ENCODE peak calls at places on chromosomes 12 and 14, in nine cellular contexts. One of them, this sample, is unnamed.

GRCh38 chr14:39219075-39219499 is 14.6 kb upstream of the MIA2 start:
- DNase-seq in fibroblast of lung: no peak
- DNase-seq in tibial artery: no peak
- DNase-seq in RWPE2: no peak
- DNase-seq in OCI-LY7: peak; percentile 3
- DNase-seq in CD4-positive, alpha-beta memory T cell: no peak
- DNase-seq in PC-9: peak; percentile 41
- DNase-seq in right cardiac atrium: no peak
- DNase-seq in Panc1: no peak
- DNase-seq in this sample: no peak

GRCh38 chr12:23950775-23951391 is 1.4 kb upstream of the SOX5 start:
- DNase-seq in PC-9: no peak
- DNase-seq in Panc1: no peak
- DNase-seq in OCI-LY7: no peak
- DNase-seq in RWPE2: no peak
- DNase-seq in fibroblast of lung: peak; percentile 50
- DNase-seq in CD4-positive, alpha-beta memory T cell: no peak
- DNase-seq in tibial artery: no peak
- DNase-seq in right cardiac atrium: peak; percentile 46
- DNase-seq in this sample: no peak

GRCh38 chr12:57235012-57235727 is 5.7 kb downstream of the SHMT2 start:
- DNase-seq in PC-9: no peak
- DNase-seq in CD4-positive, alpha-beta memory T cell: no peak
- DNase-seq in OCI-LY7: no peak
- DNase-seq in RWPE2: peak; percentile 62
- DNase-seq in tibial artery: peak; percentile 98
- DNase-seq in fibroblast of lung: peak; percentile 84
- DNase-seq in Panc1: no peak
- DNase-seq in right cardiac atrium: peak; percentile 89
- DNase-seq in this sample: no peak

GRCh38 chr14:51176819-51177218 is 63.2 kb upstream of the TMX1 start:
- DNase-seq in CD4-positive, alpha-beta memory T cell: no peak
- DNase-seq in OCI-LY7: no peak
- DNase-seq in RWPE2: no peak
- DNase-seq in fibroblast of lung: no peak
- DNase-seq in right cardiac atrium: no peak
- DNase-seq in tibial artery: no peak
- DNase-seq in Panc1: no peak
- DNase-seq in PC-9: no peak
- DNase-seq in this sample: no peak

GRCh38 chr12:80636832-80637231 is 70.6 kb upstream of the MYF6 start:
- DNase-seq in RWPE2: no peak
- DNase-seq in fibroblast of lung: peak; percentile 41
- DNase-seq in right cardiac atrium: no peak
- DNase-seq in tibial artery: no peak
- DNase-seq in OCI-LY7: no peak
- DNase-seq in Panc1: no peak
- DNase-seq in CD4-positive, alpha-beta memory T cell: no peak
- DNase-seq in PC-9: no peak
- DNase-seq in this sample: no peak

GRCh38 chr12:27400856-27401255 is 45.7 kb upstream of the SMCO2 start:
- DNase-seq in Panc1: no peak
- DNase-seq in right cardiac atrium: peak; percentile 28
- DNase-seq in PC-9: no peak
- DNase-seq in tibial artery: no peak
- DNase-seq in OCI-LY7: no peak
- DNase-seq in RWPE2: no peak
- DNase-seq in fibroblast of lung: no peak
- DNase-seq in CD4-positive, alpha-beta memory T cell: no peak
- DNase-seq in this sample: no peak

GRCh38 chr14:34539407-34540180 is at the start of gene EAPP:
- DNase-seq in OCI-LY7: peak; percentile 96
- DNase-seq in right cardiac atrium: peak; percentile 99
- DNase-seq in RWPE2: peak; percentile 99
- DNase-seq in CD4-positive, alpha-beta memory T cell: peak; percentile 97
- DNase-seq in fibroblast of lung: peak; percentile 98
- DNase-seq in PC-9: peak; percentile 86
- DNase-seq in Panc1: peak; percentile 69
- DNase-seq in tibial artery: peak; percentile 99
- DNase-seq in this sample: peak; percentile 98

GRCh38 chr12:92574046-92574783 is 128.6 kb upstream of the PLEKHG7 start:
- DNase-seq in RWPE2: no peak
- DNase-seq in fibroblast of lung: no peak
- DNase-seq in PC-9: no peak
- DNase-seq in Panc1: no peak
- DNase-seq in OCI-LY7: peak; percentile 46
- DNase-seq in tibial artery: no peak
- DNase-seq in CD4-positive, alpha-beta memory T cell: no peak
- DNase-seq in right cardiac atrium: peak; percentile 36
- DNase-seq in this sample: no peak

GRCh38 chr12:127883013-127883412 is 384.0 kb upstream of the TMEM132C start:
- DNase-seq in PC-9: no peak
- DNase-seq in tibial artery: no peak
- DNase-seq in right cardiac atrium: no peak
- DNase-seq in OCI-LY7: no peak
- DNase-seq in RWPE2: no peak
- DNase-seq in fibroblast of lung: no peak
- DNase-seq in Panc1: no peak
- DNase-seq in CD4-positive, alpha-beta memory T cell: no peak
- DNase-seq in this sample: no peak

GRCh38 chr12:110314308-110314707 is 33.3 kb downstream of the ATP2A2 start:
- DNase-seq in Panc1: no peak
- DNase-seq in PC-9: peak; percentile 50
- DNase-seq in right cardiac atrium: no peak
- DNase-seq in CD4-positive, alpha-beta memory T cell: no peak
- DNase-seq in RWPE2: no peak
- DNase-seq in tibial artery: no peak
- DNase-seq in OCI-LY7: no peak
- DNase-seq in fibroblast of lung: peak; percentile 83
- DNase-seq in this sample: peak; percentile 12

GRCh38 chr12:92927055-92927435 is 2.0 kb downstream of the EEA1 start:
- DNase-seq in OCI-LY7: no peak
- DNase-seq in right cardiac atrium: no peak
- DNase-seq in RWPE2: no peak
- DNase-seq in PC-9: peak; percentile 36
- DNase-seq in fibroblast of lung: peak; percentile 39
- DNase-seq in tibial artery: no peak
- DNase-seq in Panc1: no peak
- DNase-seq in CD4-positive, alpha-beta memory T cell: peak; percentile 61
- DNase-seq in this sample: no peak

GRCh38 chr14:54730156-54730961 is 163.4 kb downstream of the SAMD4A start:
- DNase-seq in RWPE2: no peak
- DNase-seq in fibroblast of lung: peak; percentile 72
- DNase-seq in PC-9: peak; percentile 77
- DNase-seq in Panc1: no peak
- DNase-seq in CD4-positive, alpha-beta memory T cell: no peak
- DNase-seq in tibial artery: no peak
- DNase-seq in OCI-LY7: peak; percentile 33
- DNase-seq in right cardiac atrium: no peak
- DNase-seq in this sample: peak; percentile 34
- H3K4me3 ChIP-seq in RWPE2: no peak overlapping the region
- H3K4me3 ChIP-seq in fibroblast of lung: peak overlapping the region; percentile 13
- H3K4me3 ChIP-seq in PC-9: no peak overlapping the region
- H3K4me3 ChIP-seq in Panc1: no peak overlapping the region
- H3K4me3 ChIP-seq in CD4-positive, alpha-beta memory T cell: no peak overlapping the region
- H3K4me3 ChIP-seq in tibial artery: peak overlapping the region; percentile 4
- H3K4me3 ChIP-seq in OCI-LY7: peak overlapping the region; percentile 3
- H3K4me3 ChIP-seq in right cardiac atrium: peak overlapping the region; percentile 9
- H3K4me3 ChIP-seq in this sample: peak overlapping the region; percentile 7

DNA sequence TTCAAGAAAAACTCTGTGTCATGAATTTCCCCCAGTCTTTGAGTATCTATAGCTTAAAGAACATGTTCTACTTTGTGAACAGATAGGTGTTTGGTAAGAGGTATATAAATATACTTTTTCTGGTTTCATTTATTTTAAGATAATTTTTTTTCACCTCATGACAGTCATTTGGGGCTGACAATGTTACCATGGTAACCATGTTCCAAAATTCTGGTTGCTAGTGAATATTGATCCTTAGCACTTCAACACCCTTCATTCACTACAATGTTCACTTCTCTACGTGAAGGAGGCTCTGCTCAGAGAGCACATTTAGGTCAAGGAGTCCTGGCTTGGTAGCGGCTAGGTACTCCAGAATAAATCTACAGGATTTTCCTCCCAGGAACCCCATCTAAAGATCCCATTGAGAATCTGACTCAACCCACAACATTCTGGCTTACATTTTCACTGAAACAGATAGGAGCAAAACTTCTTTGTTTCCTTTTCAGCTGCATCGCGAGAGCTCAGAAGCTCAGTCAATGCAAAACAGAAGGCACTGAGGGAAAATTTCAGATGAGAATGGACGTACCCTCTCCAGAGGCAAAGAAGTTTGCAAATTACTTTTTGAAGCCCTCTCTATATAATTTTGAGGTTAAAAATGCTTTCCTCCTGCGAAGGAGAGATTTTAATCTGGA is 93.6 kb downstream of the ARF6 start:
- DNase-seq in OCI-LY7: no peak
- DNase-seq in PC-9: no peak
- DNase-seq in RWPE2: no peak
- DNase-seq in right cardiac atrium: no peak
- DNase-seq in fibroblast of lung: no peak
- DNase-seq in CD4-positive, alpha-beta memory T cell: no peak
- DNase-seq in Panc1: no peak
- DNase-seq in tibial artery: no peak
- DNase-seq in this sample: no peak
- H3K4me1 ChIP-seq in OCI-LY7: peaks cover 4% of the 10 kb centered on the region
- H3K4me1 ChIP-seq in PC-9: peaks cover 62% of the 10 kb centered on the region
- H3K4me1 ChIP-seq in RWPE2: no peaks in the 10 kb centered on the region
- H3K4me1 ChIP-seq in right cardiac atrium: peaks cover 4% of the 10 kb centered on the region
- H3K4me1 ChIP-seq in fibroblast of lung: peaks cover 19% of the 10 kb centered on the region
- H3K4me1 ChIP-seq in CD4-positive, alpha-beta memory T cell: peaks cover 52% of the 10 kb centered on the region
- H3K4me1 ChIP-seq in Panc1: peaks cover 25% of the 10 kb centered on the region
- H3K4me1 ChIP-seq in tibial artery: peaks cover 7% of the 10 kb centered on the region
- H3K4me1 ChIP-seq in this sample: peaks cover 64% of the 10 kb centered on the region

DNA sequence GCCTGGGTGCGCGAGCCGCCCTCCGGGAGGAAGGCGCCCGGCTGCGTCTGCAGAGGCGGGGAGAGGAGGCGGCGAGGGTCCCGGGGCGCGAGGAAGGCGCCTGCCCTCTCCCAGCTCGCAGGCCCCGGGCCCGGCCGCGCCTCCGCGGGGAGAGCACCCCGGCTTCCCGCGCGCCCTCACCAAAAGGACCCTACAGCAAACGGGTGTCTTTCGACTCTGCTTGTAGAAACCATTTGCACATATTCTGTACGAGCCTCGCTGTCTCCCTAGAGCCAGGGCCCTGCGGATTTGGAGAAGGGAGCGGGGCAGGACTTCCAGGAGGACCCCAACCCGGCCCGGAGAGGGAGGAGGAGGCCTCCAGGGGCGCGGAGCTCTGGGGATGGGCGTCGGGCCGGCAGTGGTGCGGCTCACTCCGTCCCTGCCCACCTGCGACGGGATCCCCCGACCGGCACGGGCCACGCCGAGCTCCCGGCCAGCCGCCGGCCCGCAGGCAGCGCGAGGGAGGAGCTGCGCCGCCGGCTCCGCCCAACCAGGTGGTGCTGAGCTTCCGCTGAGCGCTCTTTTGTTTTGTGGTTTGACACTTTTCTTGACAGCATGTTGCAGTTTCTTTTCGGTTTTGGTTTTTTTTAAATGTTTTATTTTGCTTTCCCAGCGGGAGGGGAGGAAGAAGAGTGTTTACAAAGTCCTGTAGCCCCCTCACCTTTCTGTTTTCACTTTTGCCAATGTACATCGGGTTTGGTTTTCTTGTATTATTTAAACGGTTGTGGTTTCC is 103.2 kb upstream of the FKBP4 start:
- DNase-seq in right cardiac atrium: no peak
- DNase-seq in RWPE2: no peak
- DNase-seq in fibroblast of lung: no peak
- DNase-seq in OCI-LY7: peak; percentile 3
- DNase-seq in CD4-positive, alpha-beta memory T cell: peak; percentile 68
- DNase-seq in tibial artery: no peak
- DNase-seq in PC-9: no peak
- DNase-seq in Panc1: no peak
- DNase-seq in this sample: no peak
- H3K4me3 ChIP-seq in right cardiac atrium: no peak overlapping the region
- H3K4me3 ChIP-seq in RWPE2: peak overlapping the region; percentile 31
- H3K4me3 ChIP-seq in fibroblast of lung: no peak overlapping the region
- H3K4me3 ChIP-seq in OCI-LY7: no peak overlapping the region
- H3K4me3 ChIP-seq in CD4-positive, alpha-beta memory T cell: peak overlapping the region; percentile 11
- H3K4me3 ChIP-seq in tibial artery: no peak overlapping the region
- H3K4me3 ChIP-seq in PC-9: no peak overlapping the region
- H3K4me3 ChIP-seq in Panc1: peak overlapping the region; percentile 34
- H3K4me3 ChIP-seq in this sample: no peak overlapping the region

GRCh38 chr14:103927566-103927965 is 690 bp upstream of the TDRD9 start:
- DNase-seq in fibroblast of lung: no peak
- DNase-seq in OCI-LY7: no peak
- DNase-seq in Panc1: no peak
- DNase-seq in CD4-positive, alpha-beta memory T cell: no peak
- DNase-seq in right cardiac atrium: no peak
- DNase-seq in RWPE2: no peak
- DNase-seq in tibial artery: peak; percentile 33
- DNase-seq in PC-9: no peak
- DNase-seq in this sample: no peak

GRCh38 chr14:103932791-103933490 is 4.7 kb downstream of the TDRD9 start:
- DNase-seq in Panc1: no peak
- DNase-seq in OCI-LY7: no peak
- DNase-seq in RWPE2: no peak
- DNase-seq in CD4-positive, alpha-beta memory T cell: no peak
- DNase-seq in PC-9: no peak
- DNase-seq in right cardiac atrium: no peak
- DNase-seq in fibroblast of lung: no peak
- DNase-seq in tibial artery: no peak
- DNase-seq in this sample: no peak

GRCh38 chr14:103931422-103931821 is 3.2 kb downstream of the TDRD9 start:
- DNase-seq in right cardiac atrium: no peak
- DNase-seq in fibroblast of lung: no peak
- DNase-seq in RWPE2: no peak
- DNase-seq in OCI-LY7: no peak
- DNase-seq in PC-9: no peak
- DNase-seq in tibial artery: no peak
- DNase-seq in CD4-positive, alpha-beta memory T cell: no peak
- DNase-seq in Panc1: no peak
- DNase-seq in this sample: no peak

GRCh38 chr14:103928011-103928890 is at the start of gene TDRD9:
- DNase-seq in fibroblast of lung: no peak
- DNase-seq in PC-9: no peak
- DNase-seq in tibial artery: peak; percentile 43
- DNase-seq in OCI-LY7: no peak
- DNase-seq in RWPE2: no peak
- DNase-seq in CD4-positive, alpha-beta memory T cell: no peak
- DNase-seq in right cardiac atrium: no peak
- DNase-seq in Panc1: no peak
- DNase-seq in this sample: no peak

DNA sequence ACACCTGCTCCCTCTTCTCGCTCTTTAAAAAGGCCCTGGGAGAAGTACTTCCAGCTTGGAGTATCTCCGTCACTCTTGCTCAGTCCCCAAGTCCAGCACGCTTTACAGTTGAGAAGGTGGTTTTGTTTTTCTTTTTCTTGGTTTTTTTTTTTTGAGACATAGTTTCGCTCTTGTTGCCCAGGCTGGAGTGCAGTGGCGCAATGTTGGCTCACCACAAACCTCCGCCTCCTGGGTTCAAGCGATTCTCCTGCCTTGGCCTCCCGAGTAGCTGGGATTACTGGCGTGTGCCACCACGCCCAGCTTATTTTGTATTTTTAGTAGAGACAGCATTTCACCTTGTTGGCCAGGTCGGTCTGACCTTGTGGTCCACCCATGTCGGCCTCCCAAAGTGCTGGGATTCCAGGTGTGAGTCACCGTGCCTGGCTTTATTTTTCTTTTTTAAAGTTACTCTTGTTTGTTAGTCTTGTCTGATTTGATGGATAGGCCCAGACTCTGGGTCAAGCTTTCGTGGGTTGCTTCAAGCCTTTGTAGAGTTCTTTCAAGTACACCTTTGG is 1.9 kb downstream of the TDRD9 start:
- DNase-seq in tibial artery: no peak
- DNase-seq in RWPE2: no peak
- DNase-seq in right cardiac atrium: no peak
- DNase-seq in CD4-positive, alpha-beta memory T cell: no peak
- DNase-seq in Panc1: no peak
- DNase-seq in fibroblast of lung: no peak
- DNase-seq in OCI-LY7: no peak
- DNase-seq in PC-9: peak; percentile 41
- DNase-seq in this sample: no peak
- H3K4me1 ChIP-seq in tibial artery: no peaks in the 10 kb centered on the region
- H3K4me1 ChIP-seq in RWPE2: peaks cover 21% of the 10 kb centered on the region
- H3K4me1 ChIP-seq in right cardiac atrium: no peaks in the 10 kb centered on the region
- H3K4me1 ChIP-seq in CD4-positive, alpha-beta memory T cell: no peaks in the 10 kb centered on the region
- H3K4me1 ChIP-seq in Panc1: no peaks in the 10 kb centered on the region
- H3K4me1 ChIP-seq in fibroblast of lung: no peaks in the 10 kb centered on the region
- H3K4me1 ChIP-seq in OCI-LY7: peaks cover 7% of the 10 kb centered on the region
- H3K4me1 ChIP-seq in PC-9: peaks cover 24% of the 10 kb centered on the region
- H3K4me1 ChIP-seq in this sample: no peaks in the 10 kb centered on the region

This sample was measured in SJSA1.